ENCODE peak calls at places on chromosomes 13 and 19, in ten cellular contexts. One of them, this sample, is unnamed.
A peak's percentile ranks its signal among the peaks of the same experiment; 100 is the strongest.

GRCh38 chr13:29859971-29860370 is 9.6 kb upstream of the UBL3 start:
- DNase-seq in substantia nigra: no peak
- DNase-seq in NCI-H69: no peak
- DNase-seq in fibroblast of the conjunctiva: no peak
- DNase-seq in psoas muscle: no peak
- DNase-seq in HT-29: no peak
- DNase-seq in T-helper 17 cell: no peak
- DNase-seq in NCI-H1105: no peak
- DNase-seq in stimulated activated CD4-positive, alpha-beta T cell treated with anti-CD3 and anti-CD28 coated beads, Interleukin-12 subunit alpha, Interleukin-12 subunit beta, amount 100 ng/mL, for 4 hours: no peak
- DNase-seq in iPS-NIHi11: no peak
- DNase-seq in this sample: no peak

GRCh38 chr13:106153041-106153440 is 382.4 kb downstream of the EFNB2 start:
- DNase-seq in substantia nigra: no peak
- DNase-seq in NCI-H69: no peak
- DNase-seq in fibroblast of the conjunctiva: no peak
- DNase-seq in psoas muscle: no peak
- DNase-seq in HT-29: no peak
- DNase-seq in T-helper 17 cell: no peak
- DNase-seq in NCI-H1105: no peak
- DNase-seq in stimulated activated CD4-positive, alpha-beta T cell treated with anti-CD3 and anti-CD28 coated beads, Interleukin-12 subunit alpha, Interleukin-12 subunit beta, amount 100 ng/mL, for 4 hours: no peak
- DNase-seq in iPS-NIHi11: no peak
- DNase-seq in this sample: no peak

GRCh38 chr13:39144941-39145533 is 106.8 kb downstream of the NHLRC3 start:
- DNase-seq in substantia nigra: peak; percentile 6
- DNase-seq in NCI-H69: peak; percentile 50
- DNase-seq in fibroblast of the conjunctiva: peak; percentile 59
- DNase-seq in psoas muscle: peak; percentile 39
- DNase-seq in HT-29: peak; percentile 62
- DNase-seq in T-helper 17 cell: no peak
- DNase-seq in NCI-H1105: no peak
- DNase-seq in stimulated activated CD4-positive, alpha-beta T cell treated with anti-CD3 and anti-CD28 coated beads, Interleukin-12 subunit alpha, Interleukin-12 subunit beta, amount 100 ng/mL, for 4 hours: peak; percentile 10
- DNase-seq in iPS-NIHi11: peak; percentile 68
- DNase-seq in this sample: peak; percentile 45

GRCh38 chr19:10812902-10813404 is 23.1 kb downstream of the TMED1 start:
- DNase-seq in substantia nigra: no peak
- DNase-seq in NCI-H69: no peak
- DNase-seq in fibroblast of the conjunctiva: peak; percentile 85
- DNase-seq in psoas muscle: peak; percentile 65
- DNase-seq in HT-29: no peak
- DNase-seq in T-helper 17 cell: no peak
- DNase-seq in NCI-H1105: no peak
- DNase-seq in stimulated activated CD4-positive, alpha-beta T cell treated with anti-CD3 and anti-CD28 coated beads, Interleukin-12 subunit alpha, Interleukin-12 subunit beta, amount 100 ng/mL, for 4 hours: no peak
- DNase-seq in iPS-NIHi11: no peak
- DNase-seq in this sample: no peak

GRCh38 chr13:109610517-109610916 is 175.9 kb downstream of the IRS2 start:
- DNase-seq in substantia nigra: peak; percentile 7
- DNase-seq in NCI-H69: no peak
- DNase-seq in fibroblast of the conjunctiva: no peak
- DNase-seq in psoas muscle: no peak
- DNase-seq in HT-29: peak; percentile 60
- DNase-seq in T-helper 17 cell: no peak
- DNase-seq in NCI-H1105: no peak
- DNase-seq in stimulated activated CD4-positive, alpha-beta T cell treated with anti-CD3 and anti-CD28 coated beads, Interleukin-12 subunit alpha, Interleukin-12 subunit beta, amount 100 ng/mL, for 4 hours: peak; percentile 24
- DNase-seq in iPS-NIHi11: peak; percentile 32
- DNase-seq in this sample: peak; percentile 28

GRCh38 chr19:57302020-57302465 is 18.2 kb upstream of the ZNF543 start:
- DNase-seq in substantia nigra: no peak
- DNase-seq in NCI-H69: peak; percentile 61
- DNase-seq in fibroblast of the conjunctiva: peak; percentile 95
- DNase-seq in psoas muscle: peak; percentile 74
- DNase-seq in HT-29: no peak
- DNase-seq in T-helper 17 cell: no peak
- DNase-seq in NCI-H1105: no peak
- DNase-seq in stimulated activated CD4-positive, alpha-beta T cell treated with anti-CD3 and anti-CD28 coated beads, Interleukin-12 subunit alpha, Interleukin-12 subunit beta, amount 100 ng/mL, for 4 hours: no peak
- DNase-seq in iPS-NIHi11: no peak
- DNase-seq in this sample: no peak

GRCh38 chr13:60335531-60335930 is 61.5 kb upstream of the TDRD3 start:
- DNase-seq in substantia nigra: no peak
- DNase-seq in NCI-H69: peak; percentile 59
- DNase-seq in fibroblast of the conjunctiva: no peak
- DNase-seq in psoas muscle: no peak
- DNase-seq in HT-29: peak; percentile 31
- DNase-seq in T-helper 17 cell: no peak
- DNase-seq in NCI-H1105: peak; percentile 12
- DNase-seq in stimulated activated CD4-positive, alpha-beta T cell treated with anti-CD3 and anti-CD28 coated beads, Interleukin-12 subunit alpha, Interleukin-12 subunit beta, amount 100 ng/mL, for 4 hours: no peak
- DNase-seq in iPS-NIHi11: no peak
- DNase-seq in this sample: no peak

GRCh38 chr19:19026299-19026971 is 6.9 kb downstream of the SUGP2 start:
- DNase-seq in substantia nigra: no peak
- DNase-seq in NCI-H69: no peak
- DNase-seq in fibroblast of the conjunctiva: no peak
- DNase-seq in psoas muscle: no peak
- DNase-seq in HT-29: no peak
- DNase-seq in T-helper 17 cell: no peak
- DNase-seq in NCI-H1105: no peak
- DNase-seq in stimulated activated CD4-positive, alpha-beta T cell treated with anti-CD3 and anti-CD28 coated beads, Interleukin-12 subunit alpha, Interleukin-12 subunit beta, amount 100 ng/mL, for 4 hours: no peak
- DNase-seq in iPS-NIHi11: no peak
- DNase-seq in this sample: no peak

GRCh38 chr19:27794444-27795042 is 1418.4 kb downstream of the UQCRFS1 start:
- DNase-seq in substantia nigra: no peak
- DNase-seq in NCI-H69: no peak
- DNase-seq in fibroblast of the conjunctiva: no peak
- DNase-seq in psoas muscle: no peak
- DNase-seq in HT-29: no peak
- DNase-seq in T-helper 17 cell: no peak
- DNase-seq in NCI-H1105: no peak
- DNase-seq in stimulated activated CD4-positive, alpha-beta T cell treated with anti-CD3 and anti-CD28 coated beads, Interleukin-12 subunit alpha, Interleukin-12 subunit beta, amount 100 ng/mL, for 4 hours: no peak
- DNase-seq in iPS-NIHi11: peak; percentile 55
- DNase-seq in this sample: no peak

GRCh38 chr13:99086149-99086868 is 108.4 kb upstream of the DOCK9 start:
- DNase-seq in substantia nigra: no peak
- DNase-seq in NCI-H69: peak; percentile 79
- DNase-seq in fibroblast of the conjunctiva: no peak
- DNase-seq in psoas muscle: peak; percentile 68
- DNase-seq in HT-29: peak; percentile 69
- DNase-seq in T-helper 17 cell: peak; percentile 67
- DNase-seq in NCI-H1105: peak; percentile 17
- DNase-seq in stimulated activated CD4-positive, alpha-beta T cell treated with anti-CD3 and anti-CD28 coated beads, Interleukin-12 subunit alpha, Interleukin-12 subunit beta, amount 100 ng/mL, for 4 hours: peak; percentile 69
- DNase-seq in iPS-NIHi11: peak; percentile 85
- DNase-seq in this sample: peak; percentile 24

GRCh38 chr13:35723820-35724219 is 247.3 kb upstream of the MAB21L1 start:
- DNase-seq in substantia nigra: no peak
- DNase-seq in NCI-H69: no peak
- DNase-seq in fibroblast of the conjunctiva: no peak
- DNase-seq in psoas muscle: peak; percentile 37
- DNase-seq in HT-29: no peak
- DNase-seq in T-helper 17 cell: no peak
- DNase-seq in NCI-H1105: no peak
- DNase-seq in stimulated activated CD4-positive, alpha-beta T cell treated with anti-CD3 and anti-CD28 coated beads, Interleukin-12 subunit alpha, Interleukin-12 subunit beta, amount 100 ng/mL, for 4 hours: no peak
- DNase-seq in iPS-NIHi11: no peak
- DNase-seq in this sample: no peak

GRCh38 chr19:48329167-48329891 is 4.0 kb downstream of the EMP3 start:
- DNase-seq in substantia nigra: no peak
- DNase-seq in NCI-H69: peak; percentile 67
- DNase-seq in fibroblast of the conjunctiva: no peak
- DNase-seq in psoas muscle: no peak
- DNase-seq in HT-29: peak; percentile 74
- DNase-seq in T-helper 17 cell: no peak
- DNase-seq in NCI-H1105: no peak
- DNase-seq in stimulated activated CD4-positive, alpha-beta T cell treated with anti-CD3 and anti-CD28 coated beads, Interleukin-12 subunit alpha, Interleukin-12 subunit beta, amount 100 ng/mL, for 4 hours: peak; percentile 20
- DNase-seq in iPS-NIHi11: no peak
- DNase-seq in this sample: peak; percentile 60